ENCODE peak calls at places on chromosomes 12 and 14, in seven cellular contexts. L, M, A, P, K, H and J are unnamed samples.

GRCh38 chr12:80648866-80649265 is 58.6 kb upstream of the MYF6 start:
- DNase-seq in H (no peak), P (no peak), K (no peak), L (peak), M (no peak), A (no peak), J (no peak)

GRCh38 chr12:12734054-12734453 is 16.9 kb downstream of the CDKN1B start:
- DNase-seq in A (no peak), M (no peak), P (no peak), L (no peak), H (no peak), K (no peak), J (no peak)

GRCh38 chr12:64611430-64612286 is 1.4 kb downstream of the RASSF3 start:
- DNase-seq in H (no peak), K (no peak), L (no peak), M (no peak), P (no peak), A (no peak), J (no peak)

GRCh38 chr14:61459229-61459628 is 137.8 kb downstream of the PRKCH start:
- DNase-seq in H (no peak), A (no peak), K (no peak), P (no peak), L (no peak), M (no peak), J (no peak)

GRCh38 chr12:47095446-47096236 is 15.9 kb upstream of the AMIGO2 start:
- DNase-seq in A (no peak), H (no peak), P (no peak), K (no peak), L (peak), M (no peak), J (no peak)

GRCh38 chr12:106034316-106034715 is 104.4 kb downstream of the NUAK1 start:
- DNase-seq in P (no peak), M (no peak), K (no peak), A (no peak), H (no peak), L (no peak), J (no peak)

GRCh38 chr14:68719634-68720384 is 73.1 kb downstream of the ZFP36L1 start:
- DNase-seq in K (peak), P (no peak), A (no peak), H (no peak), L (no peak), M (no peak), J (no peak)

GRCh38 chr12:11822071-11822818 is 172.8 kb downstream of the ETV6 start:
- DNase-seq in K (peak), H (no peak), A (no peak), M (no peak), P (no peak), L (peak), J (peak)

GRCh38 chr12:105466231-105466900 is 135.9 kb downstream of the C12orf75 start:
- DNase-seq in H (no peak), L (no peak), M (no peak), A (no peak), P (no peak), K (no peak), J (no peak)